ENCODE peak calls at places on chromosomes 16 and 17, in nine cellular contexts. Y, M, Z, X, Q, S, U, E and J are unnamed samples.

GRCh38 chr17:9401434-9401833 is 174.2 kb downstream of the STX8 start:
- DNase-seq in X (peak), Q (no peak), Y (no peak), M (peak), S (no peak), U (no peak), E (no peak), Z (no peak), J (no peak)

GRCh38 chr17:74605361-74605760 is 13.3 kb upstream of the CD300LD start:
- DNase-seq in X (peak), U (peak), E (no peak), Q (no peak), M (peak), Y (peak), S (no peak), Z (peak), J (no peak)

GRCh38 chr16:80525420-80525819 is 15.4 kb upstream of the DYNLRB2 start:
- DNase-seq in E (no peak), M (no peak), Y (no peak), U (no peak), Z (no peak), X (no peak), Q (no peak), S (no peak), J (no peak)

GRCh38 chr17:63476494-63476856 is 386 bp upstream of the ACE start:
- DNase-seq in Y (no peak), E (no peak), Q (no peak), X (peak), S (no peak), U (peak), M (no peak), Z (no peak), J (no peak)

GRCh38 chr17:80319262-80319998 is 58.8 kb downstream of the RNF213 start:
- DNase-seq in Z (no peak), M (no peak), E (no peak), S (no peak), Y (no peak), X (no peak), Q (no peak), U (no peak), J (no peak)

GRCh38 chr17:40884708-40885512 is at the start of gene KRT20:
- DNase-seq in Y (no peak), U (no peak), X (no peak), S (no peak), E (peak), Z (no peak), M (no peak), Q (no peak), J (no peak)

GRCh38 chr16:89805136-89805905 is 11.1 kb downstream of the FANCA start:
- DNase-seq in Z (no peak), M (no peak), Y (peak), X (peak), Q (no peak), U (no peak), E (peak), S (no peak), J (no peak)

GRCh38 chr17:43998552-43998951 is 5.9 kb upstream of the NAGS start:
- DNase-seq in X (no peak), S (no peak), Z (no peak), E (no peak), Y (peak), M (peak), U (peak), Q (no peak), J (no peak)

GRCh38 chr17:1629647-1630310 is 1.1 kb upstream of the SLC43A2 start:
- DNase-seq in U (peak), Z (peak), X (peak), Q (no peak), M (peak), Y (peak), S (no peak), E (peak), J (no peak)

GRCh38 chr16:83842755-83843507 is 35.2 kb downstream of the HSBP1 start:
- DNase-seq in M (no peak), S (no peak), Z (no peak), Y (no peak), U (no peak), Q (no peak), X (no peak), E (no peak), J (no peak)

GRCh38 chr17:82397449-82398335 is 20.5 kb upstream of the HEXD start:
- DNase-seq in M (no peak), S (no peak), Q (no peak), Z (no peak), E (no peak), X (no peak), U (no peak), Y (no peak), J (no peak)

GRCh38 chr17:82661717-82662683 is 13.8 kb upstream of the WDR45B start:
- DNase-seq in E (no peak), X (no peak), M (no peak), Z (no peak), Y (no peak), U (no peak), S (no peak), Q (no peak), J (no peak)

GRCh38 chr17:61260061-61260797 is 139.4 kb upstream of the TBX2 start:
- DNase-seq in U (no peak), Y (no peak), S (no peak), X (no peak), E (no peak), Q (no peak), Z (no peak), M (no peak), J (no peak)

GRCh38 chr17:4607261-4607731 is 23.0 kb downstream of the SMTNL2 start:
- DNase-seq in Z (no peak), Y (no peak), M (no peak), X (no peak), Q (no peak), U (no peak), E (no peak), S (no peak), J (peak)

GRCh38 chr16:89811321-89811720 is 5.1 kb downstream of the FANCA start:
- DNase-seq in Z (no peak), Y (no peak), Q (no peak), S (no peak), E (no peak), M (no peak), X (no peak), U (no peak), J (no peak)

GRCh38 chr17:78125138-78125913 is 3.2 kb downstream of the TMC6 start:
- DNase-seq in Z (no peak), Q (no peak), S (no peak), X (no peak), U (no peak), Y (no peak), M (no peak), E (no peak), J (no peak)

GRCh38 chr17:65062168-65062915 is 5.8 kb upstream of the GNA13 start:
- DNase-seq in S (no peak), E (no peak), U (no peak), Q (no peak), M (no peak), Z (no peak), Y (no peak), X (no peak), J (no peak)

GRCh38 chr16:11356573-11357331 is 11.5 kb downstream of the RMI2 start:
- DNase-seq in S (no peak), U (peak), Y (peak), E (peak), X (peak), M (peak), Q (no peak), Z (peak), J (no peak)

GRCh38 chr17:19382581-19383444 is 4.2 kb downstream of the MFAP4 start:
- DNase-seq in Q (no peak), S (no peak), M (no peak), U (no peak), Y (no peak), Z (no peak), X (no peak), E (no peak), J (no peak)

GRCh38 chr17:82252511-82253178 is 20.9 kb downstream of the CSNK1D start:
- DNase-seq in Q (no peak), Y (no peak), M (no peak), S (no peak), E (no peak), U (no peak), X (no peak), Z (no peak), J (no peak)

GRCh38 chr17:77690271-77691161 is 268.0 kb upstream of the TNRC6C start:
- DNase-seq in Z (no peak), M (no peak), Q (peak), X (peak), E (no peak), U (no peak), S (no peak), Y (no peak), J (no peak)